ENCODE peak calls at places on chromosomes 16 and 17, in nine cellular contexts. Y, Q, X, V, L, B, K, N and T are unnamed samples.

GRCh38 chr17:57084361-57084801 is 665 bp upstream of the AKAP1 start:
- DNase-seq in Y (no peak), Q (no peak), X (no peak), V (no peak), L (no peak), B (no peak), K (no peak), N (no peak), T (no peak)

GRCh38 chr16:17831330-17831729 is 360.6 kb upstream of the XYLT1 start:
- DNase-seq in Y (no peak), Q (no peak), X (no peak), V (no peak), L (no peak), B (no peak), K (no peak), N (no peak), T (peak; percentile 12)

GRCh38 chr16:4376126-4376819 is 4.6 kb downstream of the VASN start:
- DNase-seq in Y (no peak), Q (peak; percentile 58), X (no peak), V (no peak), L (no peak), B (no peak), K (peak; percentile 93), N (no peak), T (no peak)

GRCh38 chr16:49934557-49935260 is 78.8 kb upstream of the ZNF423 start:
- DNase-seq in Y (no peak), Q (no peak), X (no peak), V (no peak), L (no peak), B (no peak), K (no peak), N (no peak), T (no peak)

GRCh38 chr16:17380613-17381012 is 90.1 kb downstream of the XYLT1 start:
- DNase-seq in Y (no peak), Q (no peak), X (no peak), V (no peak), L (no peak), B (no peak), K (no peak), N (no peak), T (no peak)

GRCh38 chr17:44084131-44084538 is 13.6 kb downstream of the G6PC3 start:
- DNase-seq in Y (peak; percentile 49), Q (no peak), X (no peak), V (no peak), L (peak; percentile 27), B (peak; percentile 27), K (no peak), N (peak; percentile 35), T (peak; percentile 59)

GRCh38 chr17:78734841-78735641 is 47.0 kb downstream of the CYTH1 start:
- DNase-seq in Y (no peak), Q (no peak), X (no peak), V (no peak), L (no peak), B (no peak), K (no peak), N (no peak), T (no peak)

GRCh38 chr17:74326506-74326905 is 480 bp downstream of the KIF19 start:
- DNase-seq in Y (no peak), Q (no peak), X (no peak), V (no peak), L (no peak), B (no peak), K (no peak), N (no peak), T (no peak)

GRCh38 chr17:59893617-59894100 is 738 bp downstream of the RPS6KB1 start:
- DNase-seq in Y (peak; percentile 30), Q (no peak), X (peak; percentile 42), V (no peak), L (no peak), B (peak; percentile 28), K (peak; percentile 20), N (no peak), T (peak; percentile 42)

GRCh38 chr17:16676645-16677044 is 13.4 kb upstream of the CCDC144A start:
- DNase-seq in Y (no peak), Q (no peak), X (no peak), V (no peak), L (no peak), B (no peak), K (no peak), N (no peak), T (no peak)

GRCh38 chr17:63700528-63701441 is 860 bp upstream of the LIMD2 start:
- DNase-seq in Y (no peak), Q (no peak), X (no peak), V (no peak), L (no peak), B (no peak), K (peak; percentile 73), N (no peak), T (no peak)

GRCh38 chr17:40071720-40072480 is 9.1 kb downstream of the THRA start:
- DNase-seq in Y (no peak), Q (peak; percentile 27), X (peak; percentile 72), V (no peak), L (peak; percentile 95), B (no peak), K (peak; percentile 69), N (no peak), T (no peak)

GRCh38 chr17:81712468-81713003 is 452 bp downstream of the SLC25A10 start:
- DNase-seq in Y (peak; percentile 72), Q (peak; percentile 11), X (peak; percentile 63), V (no peak), L (peak; percentile 45), B (peak; percentile 51), K (no peak), N (no peak), T (peak; percentile 47)

GRCh38 chr16:67207857-67208524 is 9.1 kb downstream of the ELMO3 start:
- DNase-seq in Y (peak; percentile 48), Q (no peak), X (no peak), V (no peak), L (no peak), B (peak; percentile 73), K (no peak), N (no peak), T (no peak)

GRCh38 chr17:70661342-70662222 is 492.2 kb downstream of the KCNJ2 start:
- DNase-seq in Y (no peak), Q (no peak), X (peak; percentile 65), V (no peak), L (peak; percentile 32), B (no peak), K (no peak), N (no peak), T (peak; percentile 40)

GRCh38 chr16:89217138-89217387 is 440 bp upstream of the ZNF778 start:
- DNase-seq in Y (no peak), Q (no peak), X (no peak), V (no peak), L (no peak), B (no peak), K (no peak), N (no peak), T (no peak)

GRCh38 chr17:34287858-34288257 is 2.3 kb downstream of the CCL11 start:
- DNase-seq in Y (no peak), Q (no peak), X (no peak), V (no peak), L (no peak), B (no peak), K (no peak), N (no peak), T (no peak)

GRCh38 chr16:85690469-85691064 is 1.8 kb upstream of the GINS2 start:
- DNase-seq in Y (no peak), Q (no peak), X (no peak), V (no peak), L (no peak), B (no peak), K (peak; percentile 11), N (no peak), T (no peak)

GRCh38 chr16:10497132-10498088 is 83.0 kb downstream of the EMP2 start:
- DNase-seq in Y (peak; percentile 88), Q (no peak), X (peak; percentile 36), V (no peak), L (no peak), B (no peak), K (no peak), N (no peak), T (no peak)

GRCh38 chr17:64572682-64573154 is 65.9 kb downstream of the CEP95 start:
- DNase-seq in Y (peak; percentile 53), Q (no peak), X (no peak), V (peak; percentile 42), L (no peak), B (no peak), K (peak; percentile 58), N (no peak), T (no peak)

GRCh38 chr17:45132569-45133463 is 501 bp upstream of the PLCD3 start:
- DNase-seq in Y (peak; percentile 93), Q (peak; percentile 69), X (peak; percentile 89), V (no peak), L (peak; percentile 66), B (peak; percentile 85), K (peak; percentile 84), N (no peak), T (peak; percentile 93)

GRCh38 chr16:89599451-89599858 is 14.0 kb upstream of the DPEP1 start:
- DNase-seq in Y (peak; percentile 67), Q (no peak), X (peak; percentile 69), V (no peak), L (no peak), B (peak; percentile 61), K (no peak), N (no peak), T (peak; percentile 47)

GRCh38 chr17:72554508-72554907 is 433.7 kb downstream of the SOX9 start:
- DNase-seq in Y (no peak), Q (no peak), X (no peak), V (no peak), L (no peak), B (no peak), K (no peak), N (no peak), T (no peak)

GRCh38 chr16:67146523-67147357 is 4.1 kb downstream of the B3GNT9 start:
- DNase-seq in Y (no peak), Q (no peak), X (no peak), V (no peak), L (no peak), B (no peak), K (no peak), N (no peak), T (no peak)

GRCh38 chr16:1991135-1991551 is 1.4 kb downstream of the SYNGR3 start:
- DNase-seq in Y (no peak), Q (no peak), X (no peak), V (no peak), L (no peak), B (no peak), K (no peak), N (no peak), T (no peak)

GRCh38 chr17:72134560-72135399 is 14.0 kb downstream of the SOX9 start:
- DNase-seq in Y (no peak), Q (no peak), X (peak; percentile 16), V (peak; percentile 47), L (no peak), B (no peak), K (no peak), N (no peak), T (no peak)

GRCh38 chr17:75077490-75078096 is 10.2 kb upstream of the SLC16A5 start:
- DNase-seq in Y (no peak), Q (no peak), X (peak; percentile 78), V (no peak), L (no peak), B (peak; percentile 28), K (peak; percentile 35), N (no peak), T (no peak)

GRCh38 chr16:2702871-2703745 is 16.9 kb downstream of the PRSS27 start:
- DNase-seq in Y (no peak), Q (no peak), X (no peak), V (no peak), L (no peak), B (no peak), K (no peak), N (no peak), T (no peak)

GRCh38 chr17:76812968-76813367 is 55.2 kb upstream of the MGAT5B start:
- DNase-seq in Y (no peak), Q (no peak), X (no peak), V (no peak), L (no peak), B (no peak), K (no peak), N (no peak), T (no peak)

GRCh38 chr17:49624896-49625295 is 49.2 kb downstream of the NXPH3 start:
- DNase-seq in Y (no peak), Q (no peak), X (no peak), V (no peak), L (no peak), B (no peak), K (peak; percentile 41), N (no peak), T (no peak)

GRCh38 chr16:9159839-9160550 is 68.6 kb downstream of the HAPSTR1 start:
- DNase-seq in Y (peak; percentile 64), Q (peak; percentile 35), X (peak; percentile 66), V (no peak), L (no peak), B (peak; percentile 68), K (peak; percentile 50), N (no peak), T (peak; percentile 69)